ENCODE peak calls at places on chromosomes 2 and 18, in nine cellular contexts. M is IMR-90; J is chondrocyte; E is fibroblast of the aortic adventitia; V is choroid plexus epithelial cell; N is left lung; G is DND-41; U is CD8-positive, alpha-beta T cell; P is fibroblast of mammary gland. K is an unnamed sample.

GRCh38 chr2:109728809-109729208 is 65.3 kb upstream of the RGPD5 start:
- DNase-seq in M (no peak), J (no peak), E (peak; percentile 39), V (peak; percentile 6), N (no peak), G (no peak), U (no peak), P (peak; percentile 14), K (no peak)

GRCh38 chr2:221780281-221780688 is 208.2 kb upstream of the EPHA4 start:
- DNase-seq in M (peak; percentile 74), J (no peak), E (peak; percentile 74), V (no peak), N (no peak), G (no peak), U (no peak), P (peak; percentile 76), K (peak; percentile 25)

GRCh38 chr2:31729065-31729439 is 148.3 kb upstream of the SRD5A2 start:
- DNase-seq in M (no peak), J (no peak), E (no peak), V (no peak), N (no peak), G (no peak), U (no peak), P (no peak), K (no peak)

GRCh38 chr18:59988098-59988706 is 88.4 kb downstream of the PMAIP1 start:
- DNase-seq in M (peak; percentile 74), J (no peak), E (peak; percentile 83), V (peak; percentile 86), N (no peak), G (peak; percentile 52), U (peak; percentile 32), P (peak; percentile 73), K (peak; percentile 56)

GRCh38 chr2:160566717-160567116 is 73.1 kb upstream of the RBMS1 start:
- DNase-seq in M (peak; percentile 29), J (no peak), E (peak; percentile 80), V (peak; percentile 77), N (no peak), G (no peak), U (no peak), P (peak; percentile 79), K (peak; percentile 78)

GRCh38 chr2:124034265-124034664 is 9.2 kb downstream of the CNTNAP5 start:
- DNase-seq in M (no peak), J (no peak), E (no peak), V (no peak), N (no peak), G (no peak), U (no peak), P (no peak), K (peak; percentile 16)

GRCh38 chr2:160227252-160227651 is 27.2 kb upstream of the ITGB6 start:
- DNase-seq in M (peak; percentile 75), J (no peak), E (peak; percentile 40), V (peak; percentile 87), N (no peak), G (no peak), U (no peak), P (peak; percentile 93), K (peak; percentile 82)

GRCh38 chr2:86593266-86593665 is 30.0 kb upstream of the CHMP3 start:
- DNase-seq in M (no peak), J (no peak), E (no peak), V (no peak), N (no peak), G (no peak), U (no peak), P (no peak), K (no peak)

GRCh38 chr2:202387608-202388342 is 11.6 kb downstream of the BMPR2 start:
- DNase-seq in M (no peak), J (no peak), E (peak; percentile 78), V (peak; percentile 26), N (no peak), G (no peak), U (no peak), P (peak; percentile 31), K (no peak)

GRCh38 chr2:38080346-38080745 is 4.4 kb upstream of the CYP1B1 start:
- DNase-seq in M (no peak), J (no peak), E (no peak), V (no peak), N (no peak), G (no peak), U (no peak), P (no peak), K (no peak)

GRCh38 chr2:232999354-232999753 is 13.7 kb downstream of the NGEF start:
- DNase-seq in M (no peak), J (peak; percentile 72), E (no peak), V (no peak), N (no peak), G (no peak), U (no peak), P (no peak), K (no peak)

GRCh38 chr2:158232476-158232875 is 130.8 kb downstream of the UPP2 start:
- DNase-seq in M (no peak), J (no peak), E (no peak), V (peak; percentile 27), N (no peak), G (no peak), U (no peak), P (no peak), K (peak; percentile 7)

GRCh38 chr2:17136231-17136630 is 382.0 kb downstream of the RAD51AP2 start:
- DNase-seq in M (no peak), J (no peak), E (no peak), V (no peak), N (no peak), G (no peak), U (no peak), P (no peak), K (no peak)
- TF ChIP-seq CTCF in M (no peak), J (no peak), E (no peak), V (no peak), N (no peak), G (no peak), U (no peak), P (no peak), K (no peak)

GRCh38 chr2:9748586-9748985 is 94.7 kb upstream of the TAF1B start:
- DNase-seq in M (no peak), J (no peak), E (no peak), V (no peak), N (no peak), G (no peak), U (no peak), P (no peak), K (no peak)
- TF ChIP-seq CTCF in M (no peak), J (no peak), E (no peak), V (no peak), N (no peak), G (no peak), U (no peak), P (no peak), K (no peak)

GRCh38 chr18:74819433-74820059 is 221.9 kb downstream of the ZNF407 start:
- DNase-seq in M (no peak), J (no peak), E (no peak), V (peak; percentile 32), N (no peak), G (peak; percentile 18), U (no peak), P (no peak), K (peak; percentile 42)
- TF ChIP-seq CTCF in M (peak; percentile 26), J (peak; percentile 70), E (peak; percentile 39), V (peak; percentile 67), N (no peak), G (peak; percentile 63), U (no peak), P (peak; percentile 46), K (peak; percentile 26)

DNA sequence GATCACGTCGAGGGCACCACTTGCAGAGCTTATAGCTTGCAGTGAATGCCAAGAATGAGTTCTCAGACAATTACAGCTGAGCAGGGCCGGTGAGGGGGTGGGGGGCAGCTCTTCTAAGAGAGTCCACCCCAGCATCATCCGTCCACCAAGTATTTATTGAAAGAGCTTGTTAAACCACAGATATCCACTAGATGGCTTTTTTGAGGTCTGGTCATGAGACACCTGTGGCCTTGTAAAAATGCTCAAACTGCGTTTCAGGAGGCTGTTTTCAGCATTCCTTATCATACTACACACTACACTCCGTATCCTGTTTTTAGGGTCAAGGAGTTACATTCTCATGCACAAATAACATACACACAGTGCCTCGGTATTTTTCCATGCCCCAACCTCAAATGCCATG is 51.5 kb downstream of the DNAJC10 start:
- DNase-seq in M (peak; percentile 33), J (no peak), E (peak; percentile 17), V (peak; percentile 79), N (no peak), G (no peak), U (no peak), P (peak; percentile 30), K (peak; percentile 33)
- TF ChIP-seq CTCF in M (peak; percentile 31), J (peak; percentile 80), E (peak; percentile 37), V (peak; percentile 67), N (no peak), G (peak; percentile 44), U (no peak), P (peak; percentile 39), K (peak; percentile 48)

GRCh38 chr2:163703386-163703785 is 32.4 kb downstream of the FIGN start:
- DNase-seq in M (no peak), J (no peak), E (no peak), V (no peak), N (no peak), G (no peak), U (no peak), P (no peak), K (no peak)

GRCh38 chr2:163697429-163697828 is 38.4 kb downstream of the FIGN start:
- DNase-seq in M (no peak), J (no peak), E (no peak), V (no peak), N (no peak), G (no peak), U (no peak), P (no peak), K (no peak)

GRCh38 chr2:163697846-163698637 is 37.8 kb downstream of the FIGN start:
- DNase-seq in M (no peak), J (no peak), E (no peak), V (peak; percentile 39), N (no peak), G (no peak), U (no peak), P (no peak), K (no peak)

GRCh38 chr2:163701399-163702195 is 34.2 kb downstream of the FIGN start:
- DNase-seq in M (peak; percentile 6), J (no peak), E (no peak), V (peak; percentile 41), N (no peak), G (no peak), U (no peak), P (no peak), K (no peak)

DNA sequence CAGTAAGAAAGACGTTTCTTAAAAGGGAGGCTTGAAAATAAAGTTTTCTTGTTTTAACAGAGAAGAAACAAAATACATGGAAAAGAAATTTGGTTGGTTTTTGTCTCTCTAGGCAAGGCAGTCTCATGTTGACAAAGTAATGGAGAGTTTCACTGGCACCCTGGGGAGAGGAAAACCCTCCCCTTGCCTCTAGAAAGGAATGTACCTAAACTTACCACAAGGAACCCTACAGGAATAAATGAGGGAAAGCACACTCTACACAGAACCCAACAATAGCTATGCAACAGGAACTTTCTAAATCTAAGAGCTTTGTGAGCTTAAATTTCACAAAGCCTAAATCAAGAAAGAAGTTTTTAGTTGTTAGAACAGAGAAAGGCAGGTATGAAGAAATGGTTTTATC is 37.0 kb downstream of the FIGN start:
- DNase-seq in M (no peak), J (no peak), E (no peak), V (peak; percentile 89), N (no peak), G (no peak), U (no peak), P (no peak), K (peak; percentile 37)
- TF ChIP-seq CTCF in M (no peak), J (peak; percentile 37), E (no peak), V (no peak), N (no peak), G (no peak), U (no peak), P (no peak), K (no peak)

K was measured in MCF 10A.